ENCODE peak calls at places on chromosomes 16 and 17, in six cellular contexts. W is AG09309, F is astrocyte of the spinal cord, X is AG10803, N is fibroblast of lung, D is psoas muscle. R is an unnamed sample.

GRCh38 chr16:88934066-88934667 is 42.8 kb downstream of the CBFA2T3 start:
- DNase-seq in N (no peak), D (no peak), F (no peak), X (no peak), W (no peak), R (no peak)

GRCh38 chr16:87713469-87714229 is 52.1 kb downstream of the KLHDC4 start:
- DNase-seq in F (no peak), D (no peak), X (no peak), N (no peak), W (no peak), R (no peak)

GRCh38 chr16:15041260-15042011 is 14.4 kb downstream of the NTAN1 start:
- DNase-seq in F (peak), X (peak), N (peak), D (peak), W (peak), R (no peak)

GRCh38 chr16:5321925-5322324 is 224.3 kb upstream of the EEF2KMT start:
- DNase-seq in X (no peak), W (no peak), D (no peak), N (peak), F (peak), R (no peak)

GRCh38 chr17:47253541-47254402 is at the start of gene ITGB3:
- DNase-seq in F (peak), X (peak), W (no peak), D (peak), N (peak), R (no peak)

GRCh38 chr17:58279016-58279671 is 1.6 kb downstream of the MPO start:
- DNase-seq in N (peak), X (peak), W (no peak), F (peak), D (peak), R (no peak)

GRCh38 chr16:87384162-87384999 is 805 bp upstream of the FBXO31 start:
- DNase-seq in D (peak), F (no peak), X (no peak), N (no peak), W (no peak), R (no peak)

GRCh38 chr17:50258647-50259483 is 15.4 kb upstream of the TMEM92 start:
- DNase-seq in W (peak), F (peak), D (no peak), X (peak), N (peak), R (no peak)

GRCh38 chr17:42026821-42027539 is 7.1 kb downstream of the NKIRAS2 start:
- DNase-seq in X (no peak), F (no peak), W (no peak), D (no peak), N (no peak), R (no peak)

GRCh38 chr17:1872976-1873375 is 43.2 kb downstream of the RPA1 start:
- DNase-seq in D (no peak), X (no peak), N (no peak), W (no peak), F (no peak), R (no peak)

DNA sequence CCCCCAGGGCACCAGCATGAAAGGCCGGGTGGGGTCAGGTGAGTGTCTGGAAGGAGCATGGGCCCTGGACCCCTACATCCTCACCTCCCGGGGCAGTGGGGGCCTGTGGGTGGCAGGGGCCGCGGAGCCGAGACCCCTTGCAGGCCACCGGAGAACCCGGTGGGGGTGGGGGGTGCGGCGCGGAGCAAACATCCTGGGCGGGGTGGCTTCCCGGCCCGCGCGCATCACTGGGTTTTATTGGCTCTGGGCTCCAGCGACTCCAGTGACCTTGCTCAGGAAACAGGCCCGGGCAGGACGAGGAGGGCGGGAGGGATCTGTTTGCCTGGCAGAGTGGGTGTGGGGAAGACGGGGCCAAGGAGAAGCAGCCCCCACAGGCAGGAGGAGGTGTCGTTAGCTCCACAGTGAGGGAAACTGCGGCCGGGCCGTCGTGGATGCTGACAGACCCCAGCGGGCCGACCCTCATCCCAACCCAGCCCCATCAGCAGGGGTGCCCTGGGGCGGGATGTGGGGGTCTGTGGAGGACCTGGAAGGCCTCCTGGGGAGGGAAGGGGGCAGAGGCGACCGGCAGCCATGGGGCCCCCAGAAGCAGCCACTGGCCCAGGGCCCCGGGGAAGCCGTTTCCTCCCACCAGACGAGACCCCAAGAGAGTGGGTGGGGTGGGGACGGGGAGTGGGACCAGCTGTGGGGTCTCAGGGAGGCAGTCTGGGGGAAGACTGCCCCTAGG is 10.6 kb downstream of the SSTR5 start:
- DNase-seq in F (no peak), N (no peak), W (no peak), X (no peak), D (no peak), R (no peak)
- H3K4me3 ChIP-seq in F (no peak), N (no peak), W (no peak), X (no peak), D (no peak), R (no peak)

DNA sequence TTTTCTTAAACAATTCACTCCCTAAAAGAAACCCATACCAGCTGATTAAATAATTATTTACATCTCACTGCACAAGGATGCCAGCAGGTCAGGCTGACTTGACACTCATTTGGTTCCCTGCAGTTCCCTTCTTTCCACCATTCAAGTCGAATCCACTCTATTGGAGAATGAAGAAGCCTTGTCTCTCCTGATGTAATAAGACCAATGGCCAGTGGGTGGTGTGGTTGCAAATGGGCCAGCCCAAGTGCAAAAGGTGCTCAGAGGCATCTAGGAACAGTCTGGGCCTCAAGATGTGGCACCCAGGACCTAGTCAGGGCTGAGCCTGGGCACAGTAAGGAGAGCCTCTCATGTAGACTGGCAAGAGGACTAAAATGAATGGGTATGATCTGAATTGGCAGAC is 9.3 kb downstream of the C16orf78 start:
- DNase-seq in N (no peak), X (no peak), W (no peak), F (no peak), D (no peak), R (no peak)
- TF ChIP-seq CTCF in N (no peak), X (no peak), W (no peak), F (peak), D (no peak), R (no peak)

GRCh38 chr16:68251812-68252211 is 6.6 kb downstream of the PLA2G15 start:
- DNase-seq in X (no peak), N (no peak), W (no peak), D (peak), F (no peak), R (no peak)
- H3K4me3 ChIP-seq in X (no peak), N (no peak), W (no peak), D (peak), F (no peak), R (no peak)

DNA sequence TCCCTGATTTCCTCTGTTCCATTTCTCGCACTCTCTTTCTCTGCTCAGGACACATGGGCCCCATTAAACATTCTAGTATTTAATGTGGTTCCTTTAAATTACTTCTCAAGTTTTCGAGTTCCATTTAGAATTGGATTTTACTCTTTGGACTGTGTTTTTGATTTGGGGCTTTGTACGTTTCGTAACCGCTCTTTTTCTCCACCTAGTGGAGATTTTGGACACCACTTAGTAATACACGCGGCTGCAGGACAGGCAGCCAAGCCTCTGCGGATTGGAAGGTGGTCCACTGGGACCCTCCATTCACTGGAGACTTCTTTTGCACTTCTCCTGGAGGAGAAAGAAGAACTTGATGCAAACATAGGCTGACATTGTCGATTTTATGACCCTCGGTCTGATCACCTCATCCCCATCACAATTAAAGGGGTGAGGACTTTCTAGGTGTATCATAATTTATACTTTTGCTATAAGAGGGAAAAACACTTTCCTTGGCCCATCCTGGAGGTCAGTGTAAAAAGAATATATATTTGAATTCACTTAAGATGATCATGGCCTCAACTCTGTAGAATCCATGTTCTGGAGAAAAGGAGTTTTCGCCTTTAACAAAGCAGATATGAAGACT is 85.8 kb downstream of the NOG start:
- DNase-seq in W (no peak), X (peak), F (peak), N (peak), D (no peak), R (no peak)
- TF ChIP-seq CTCF in W (peak), X (peak), F (peak), N (peak), D (peak), R (peak)

GRCh38 chr17:19707728-19708221 is 8.6 kb downstream of the SLC47A2 start:
- DNase-seq in X (no peak), N (no peak), F (no peak), D (no peak), W (no peak), R (no peak)
- H3K4me3 ChIP-seq in X (no peak), N (no peak), F (no peak), D (no peak), W (no peak), R (no peak)

DNA sequence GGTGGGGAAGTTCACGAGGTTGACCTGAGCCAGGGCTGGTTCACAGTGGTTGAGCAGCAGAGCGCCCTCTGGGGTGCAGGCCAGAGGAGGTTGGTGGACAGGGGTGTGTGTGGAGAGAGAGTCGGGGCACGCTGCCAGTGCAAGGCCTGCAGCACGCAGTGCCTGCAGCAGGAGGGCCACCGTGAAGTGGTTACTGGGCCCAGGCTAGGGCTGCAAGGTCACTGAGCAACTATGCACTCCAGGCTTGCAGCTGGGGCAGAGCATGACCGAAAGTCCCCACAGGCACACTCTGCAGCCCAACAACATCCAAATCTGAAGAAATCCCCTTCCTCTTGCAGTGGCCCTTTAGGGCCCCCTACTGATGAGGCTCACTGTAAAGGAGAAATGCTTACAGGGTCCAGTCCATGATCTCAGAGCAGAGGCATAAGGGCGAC is 89.1 kb upstream of the NOL11 start:
- DNase-seq in D (no peak), X (no peak), F (peak), W (no peak), N (no peak), R (no peak)
- TF ChIP-seq CTCF in D (no peak), X (no peak), F (peak), W (peak), N (peak), R (no peak)

GRCh38 chr17:6454495-6455320 is 10.5 kb downstream of the PIMREG start:
- DNase-seq in D (no peak), W (no peak), N (no peak), F (no peak), X (no peak), R (no peak)
- H3K4me3 ChIP-seq in D (peak), W (peak), N (peak), F (no peak), X (no peak), R (no peak)

DNA sequence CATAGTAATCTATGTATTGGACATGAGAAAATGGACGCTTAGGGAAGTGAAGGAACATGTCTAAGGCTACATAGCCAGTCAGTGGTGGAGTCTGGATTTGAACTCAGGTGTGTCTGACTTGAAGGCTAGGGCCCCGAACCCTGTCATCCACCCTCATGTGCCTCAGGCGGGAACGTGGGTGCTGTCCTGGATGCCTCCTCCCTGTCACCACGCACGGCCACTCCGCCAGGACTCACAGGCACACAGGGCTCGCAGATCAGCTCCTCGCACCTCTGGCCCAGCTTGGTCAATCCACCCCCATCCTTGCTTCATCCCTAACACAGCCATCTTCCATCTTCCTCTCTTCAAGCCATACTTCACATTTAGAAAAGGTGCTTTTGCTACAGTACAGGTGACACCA is 154.7 kb downstream of the KCNJ12 start:
- DNase-seq in F (no peak), X (no peak), D (no peak), W (no peak), N (no peak), R (no peak)
- TF ChIP-seq CTCF in F (no peak), X (no peak), D (no peak), W (no peak), N (no peak), R (no peak)

DNA sequence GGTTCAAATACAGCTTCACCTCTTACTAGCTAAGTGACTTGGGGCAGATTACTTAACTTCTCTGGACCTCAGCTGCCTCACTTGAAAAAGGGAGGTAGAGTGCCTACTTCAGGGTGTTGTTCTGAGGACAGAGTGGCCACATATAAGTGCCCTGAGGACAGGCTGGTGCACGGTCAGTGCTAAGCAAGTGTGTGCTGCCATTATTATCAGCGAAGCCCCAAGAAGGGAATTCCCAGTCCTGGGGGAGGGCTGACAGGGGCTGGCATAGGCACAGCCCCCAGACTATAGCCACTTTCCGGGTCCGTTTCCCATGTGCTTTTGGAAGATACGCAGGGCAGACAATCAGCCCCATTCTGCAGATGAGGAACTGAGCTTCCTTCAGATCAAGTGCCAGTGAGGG is 2.5 kb downstream of the ZBTB4 start:
- DNase-seq in X (no peak), D (no peak), N (no peak), W (no peak), F (no peak), R (no peak)
- H3K4me3 ChIP-seq in X (peak), D (peak), N (peak), W (peak), F (no peak), R (peak)

R was measured in AG04449.